ENCODE peak calls at places on chromosomes 12 and 14, in four cellular contexts. T is AG10803, Q is prostate gland, R is endothelial cell. O is an unnamed sample.

GRCh38 chr12:60930146-60930545 is 1330.1 kb upstream of the USP15 start:
- DNase-seq in T (no peak), Q (no peak), R (no peak), O (no peak)

GRCh38 chr12:92192361-92192760 is 46.7 kb upstream of the BTG1 start:
- DNase-seq in T (no peak), Q (no peak), R (no peak), O (no peak)

GRCh38 chr14:24292118-24292807 is 7.3 kb downstream of the DHRS1 start:
- DNase-seq in T (no peak), Q (no peak), R (no peak), O (no peak)

GRCh38 chr12:43501705-43502104 is 50.3 kb downstream of the ADAMTS20 start:
- DNase-seq in T (peak; percentile 18), Q (no peak), R (no peak), O (no peak)

GRCh38 chr14:96017882-96018281 is 21.3 kb upstream of the C14orf132 start:
- DNase-seq in T (no peak), Q (no peak), R (no peak), O (no peak)

GRCh38 chr12:119375619-119376018 is 41.1 kb downstream of the CCDC60 start:
- DNase-seq in T (no peak), Q (no peak), R (no peak), O (no peak)

GRCh38 chr12:129564768-129565167 is 339.1 kb downstream of the TMEM132D start:
- DNase-seq in T (no peak), Q (no peak), R (no peak), O (no peak)

GRCh38 chr14:20855652-20856291 is 35.4 kb upstream of the RNASE3 start:
- DNase-seq in T (peak; percentile 58), Q (peak; percentile 61), R (peak; percentile 65), O (no peak)

GRCh38 chr14:105145381-105146180 is 23.0 kb downstream of the JAG2 start:
- DNase-seq in T (no peak), Q (no peak), R (no peak), O (no peak)

GRCh38 chr12:66932126-66932525 is 253.2 kb upstream of the GRIP1 start:
- DNase-seq in T (no peak), Q (no peak), R (no peak), O (no peak)

GRCh38 chr12:117889098-117889497 is 79.7 kb downstream of the KSR2 start:
- DNase-seq in T (no peak), Q (no peak), R (no peak), O (no peak)

GRCh38 chr12:88472248-88472647 is 108.0 kb downstream of the KITLG start:
- DNase-seq in T (peak; percentile 13), Q (no peak), R (no peak), O (no peak)

GRCh38 chr12:43578782-43579181 is 26.8 kb upstream of the ADAMTS20 start:
- DNase-seq in T (peak; percentile 3), Q (no peak), R (no peak), O (no peak)

GRCh38 chr14:64234877-64235651 is 59.1 kb downstream of the ESR2 start:
- DNase-seq in T (no peak), Q (no peak), R (no peak), O (peak; percentile 46)

GRCh38 chr12:83210933-83211332 is 524.2 kb downstream of the TMTC2 start:
- DNase-seq in T (no peak), Q (no peak), R (no peak), O (no peak)

GRCh38 chr12:120903382-120903817 is 758 bp downstream of the SPPL3 start:
- DNase-seq in T (peak; percentile 12), Q (peak; percentile 28), R (peak; percentile 27), O (peak; percentile 43)

GRCh38 chr14:68297871-68298468 is 478.4 kb downstream of the RAD51B start:
- DNase-seq in T (peak; percentile 69), Q (no peak), R (no peak), O (no peak)

GRCh38 chr14:58297412-58297761 is 968 bp upstream of the ARID4A start:
- DNase-seq in T (peak; percentile 65), Q (no peak), R (peak; percentile 46), O (no peak)

GRCh38 chr12:104599272-104599984 is 142.7 kb downstream of the CHST11 start:
- DNase-seq in T (no peak), Q (no peak), R (no peak), O (no peak)

GRCh38 chr14:68020999-68021663 is 201.6 kb downstream of the RAD51B start:
- DNase-seq in T (no peak), Q (no peak), R (no peak), O (no peak)

GRCh38 chr12:56565510-56566101 is 44.0 kb downstream of the RBMS2 start:
- DNase-seq in T (peak; percentile 78), Q (no peak), R (peak; percentile 72), O (peak; percentile 22)

GRCh38 chr14:102442241-102443211 is 67.0 kb downstream of the ANKRD9 start:
- DNase-seq in T (no peak), Q (no peak), R (no peak), O (no peak)

GRCh38 chr12:44285321-44285720 is 449.4 kb downstream of the TMEM117 start:
- DNase-seq in T (no peak), Q (no peak), R (no peak), O (no peak)

GRCh38 chr12:272942-273906 is 10.6 kb upstream of the SLC6A13 start:
- DNase-seq in T (no peak), Q (no peak), R (no peak), O (no peak)

GRCh38 chr14:96098309-96098998 is 59.3 kb downstream of the C14orf132 start:
- DNase-seq in T (peak; percentile 66), Q (peak; percentile 52), R (peak; percentile 70), O (peak; percentile 85)

GRCh38 chr14:41457393-41457792 is 149.3 kb upstream of the LRFN5 start:
- DNase-seq in T (no peak), Q (no peak), R (no peak), O (no peak)

GRCh38 chr12:79275631-79276030 is 411.1 kb downstream of the SYT1 start:
- DNase-seq in T (no peak), Q (no peak), R (no peak), O (no peak)

GRCh38 chr12:96399081-96399918 is 939 bp downstream of the CDK17 start:
- DNase-seq in T (peak; percentile 74), Q (peak; percentile 72), R (peak; percentile 57), O (peak; percentile 83)

GRCh38 chr12:11885261-11886038 is 185.3 kb upstream of the BCL2L14 start:
- DNase-seq in T (peak; percentile 31), Q (peak; percentile 76), R (peak; percentile 35), O (no peak)

GRCh38 chr12:76375470-76375869 is 27.3 kb upstream of the BBS10 start:
- DNase-seq in T (no peak), Q (no peak), R (no peak), O (no peak)

GRCh38 chr14:68981539-68981976 is 2.5 kb upstream of the ACTN1 start:
- DNase-seq in T (peak; percentile 88), Q (no peak), R (no peak), O (no peak)

GRCh38 chr12:100043657-100044056 is 58.9 kb upstream of the ANKS1B start:
- DNase-seq in T (no peak), Q (no peak), R (no peak), O (no peak)

DNA sequence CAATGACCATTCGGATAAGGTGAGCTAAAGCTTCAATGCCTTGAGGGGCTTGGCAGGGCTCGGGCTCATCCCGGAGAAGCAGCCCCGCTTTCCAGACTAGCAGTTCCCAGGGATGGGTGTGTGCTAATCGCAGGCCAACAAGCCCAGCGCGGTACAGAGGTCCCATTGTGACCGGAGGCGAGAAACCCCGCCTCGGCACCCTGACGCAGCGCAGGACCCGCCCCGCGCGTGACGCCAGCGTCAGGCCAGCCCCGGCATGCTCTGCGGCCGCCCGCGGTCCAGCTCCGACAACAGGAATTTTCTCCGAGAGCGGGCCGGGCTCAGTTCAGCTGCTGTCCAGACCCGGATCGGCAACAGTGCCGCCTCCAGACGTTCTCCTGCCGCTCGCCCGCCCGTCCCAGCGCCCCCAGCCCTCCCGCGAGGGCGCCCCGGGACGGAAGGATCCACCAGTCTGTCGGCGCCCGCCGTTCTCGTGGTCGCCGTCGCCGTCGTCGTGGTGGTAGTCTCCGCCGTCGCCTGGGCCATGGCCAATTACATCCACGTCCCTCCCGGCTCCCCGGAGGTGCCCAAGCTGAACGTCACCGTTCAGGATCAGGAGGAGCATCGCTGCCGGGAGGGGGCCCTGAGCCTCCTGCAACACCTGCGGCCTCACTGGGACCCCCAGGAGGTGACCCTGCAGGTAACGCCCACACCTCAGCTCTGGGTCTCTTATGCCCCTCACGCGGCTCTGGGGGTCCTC is at the start of gene ETNK1:
- DNase-seq in T (peak; percentile 89), Q (peak; percentile 97), R (peak; percentile 95), O (peak; percentile 97)
- TF ChIP-seq CTCF in T (no peak), Q (no peak), R (no peak), O (no peak)

DNA sequence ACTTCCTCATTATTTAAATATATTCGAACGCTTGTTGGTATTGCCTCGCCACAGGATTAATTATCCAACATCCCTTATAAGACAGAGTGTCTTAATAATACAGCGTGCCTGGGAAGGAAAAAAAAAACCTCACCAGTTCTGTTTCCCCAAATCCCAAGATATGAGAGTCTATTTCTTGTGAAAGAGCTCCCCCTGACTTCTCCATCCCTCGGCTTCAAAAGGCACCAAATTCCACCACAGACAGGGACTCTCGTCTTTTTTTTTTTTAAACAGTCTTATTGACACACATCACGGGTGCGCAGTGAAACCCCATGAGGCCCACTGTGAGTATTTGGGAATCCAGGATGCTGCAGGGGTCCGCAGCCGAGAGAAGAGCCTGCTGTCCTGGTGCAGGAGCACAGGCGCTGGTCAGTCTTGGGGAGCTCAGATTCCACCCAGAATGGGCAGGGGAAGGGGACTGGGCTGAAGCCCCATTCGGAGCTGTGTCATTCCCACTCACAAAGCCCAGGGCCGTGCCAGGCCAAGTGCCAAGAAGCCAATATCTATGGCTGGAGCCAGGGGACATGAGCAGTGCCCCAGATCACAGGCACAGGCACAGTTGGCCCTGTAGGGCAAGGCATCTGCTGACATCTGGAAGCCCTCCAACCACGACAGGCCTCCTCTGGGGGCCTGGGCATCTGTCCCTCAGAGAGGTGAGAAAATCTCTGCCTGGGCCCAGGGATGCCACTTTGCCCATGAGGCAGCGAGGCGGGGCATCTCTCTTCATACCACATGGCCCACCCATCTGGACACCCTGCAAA is 71.9 kb downstream of the BCL11B start:
- DNase-seq in T (peak; percentile 20), Q (no peak), R (no peak), O (no peak)
- TF ChIP-seq CTCF in T (peak; percentile 36), Q (no peak), R (no peak), O (no peak)

GRCh38 chr12:25373396-25373795 is 122.7 kb upstream of the KRAS start:
- DNase-seq in T (no peak), Q (no peak), R (no peak), O (no peak)
- TF ChIP-seq CTCF in T (no peak), Q (no peak), R (no peak), O (no peak)

GRCh38 chr12:109493938-109494337 is 16.5 kb downstream of the UBE3B start:
- DNase-seq in T (no peak), Q (no peak), R (no peak), O (no peak)

GRCh38 chr12:109493090-109493489 is 15.7 kb downstream of the UBE3B start:
- DNase-seq in T (no peak), Q (no peak), R (no peak), O (no peak)

GRCh38 chr12:109496306-109496705 is 18.9 kb downstream of the UBE3B start:
- DNase-seq in T (no peak), Q (no peak), R (no peak), O (no peak)

GRCh38 chr12:109494348-109494881 is 17.0 kb downstream of the UBE3B start:
- DNase-seq in T (no peak), Q (no peak), R (no peak), O (no peak)

GRCh38 chr12:109495012-109495411 is 17.6 kb downstream of the UBE3B start:
- DNase-seq in T (no peak), Q (no peak), R (no peak), O (no peak)
- TF ChIP-seq CTCF in T (no peak), Q (no peak), R (no peak), O (no peak)